ENCODE peak calls at places on chromosomes 16 and 17, in nine cellular contexts. N, S, Z, Q, O, U, R, H and Y are unnamed samples.

GRCh38 chr16:84044108-84044488 is 1.5 kb upstream of the SLC38A8 start:
- DNase-seq in N (no peak), S (no peak), Z (no peak), Q (peak), O (peak), U (no peak), R (no peak), H (no peak), Y (no peak)

GRCh38 chr16:12535535-12536411 is 267.9 kb downstream of the CPPED1 start:
- DNase-seq in N (no peak), S (no peak), Z (no peak), Q (no peak), O (peak), U (no peak), R (no peak), H (no peak), Y (no peak)

GRCh38 chr17:17191346-17191792 is 14.8 kb downstream of the PLD6 start:
- DNase-seq in N (no peak), S (no peak), Z (no peak), Q (no peak), O (no peak), U (no peak), R (no peak), H (peak), Y (no peak)

GRCh38 chr16:85303354-85303883 is 191.1 kb upstream of the CIBAR2 start:
- DNase-seq in N (peak), S (no peak), Z (no peak), Q (peak), O (peak), U (peak), R (peak), H (peak), Y (peak)

GRCh38 chr16:11682655-11683096 is 14.4 kb downstream of the SNN start:
- DNase-seq in N (no peak), S (no peak), Z (no peak), Q (no peak), O (no peak), U (no peak), R (no peak), H (peak), Y (peak)

GRCh38 chr17:4648741-4649140 is 7.3 kb upstream of the ALOX15 start:
- DNase-seq in N (no peak), S (no peak), Z (no peak), Q (no peak), O (no peak), U (no peak), R (no peak), H (no peak), Y (no peak)

GRCh38 chr17:64423881-64424280 is 25.0 kb upstream of the MILR1 start:
- DNase-seq in N (no peak), S (no peak), Z (no peak), Q (no peak), O (no peak), U (no peak), R (no peak), H (peak), Y (no peak)

GRCh38 chr17:42132941-42133340 is 10.3 kb downstream of the HSPB9 start:
- DNase-seq in N (peak), S (no peak), Z (no peak), Q (peak), O (peak), U (no peak), R (peak), H (no peak), Y (no peak)

GRCh38 chr17:63963123-63963522 is 9.6 kb downstream of the SCN4A start:
- DNase-seq in N (no peak), S (no peak), Z (no peak), Q (no peak), O (no peak), U (no peak), R (no peak), H (no peak), Y (no peak)

GRCh38 chr17:7858487-7858832 is 657 bp downstream of the CYB5D1 start:
- DNase-seq in N (peak), S (no peak), Z (no peak), Q (peak), O (peak), U (peak), R (no peak), H (peak), Y (peak)

GRCh38 chr16:67844441-67844840 is 2.3 kb upstream of the NUTF2 start:
- DNase-seq in N (no peak), S (no peak), Z (no peak), Q (no peak), O (no peak), U (no peak), R (no peak), H (no peak), Y (no peak)

GRCh38 chr17:65020284-65020683 is 36.3 kb downstream of the GNA13 start:
- DNase-seq in N (no peak), S (no peak), Z (no peak), Q (peak), O (no peak), U (no peak), R (no peak), H (no peak), Y (no peak)

GRCh38 chr17:52790359-52790955 is 631.9 kb upstream of the CA10 start:
- DNase-seq in N (no peak), S (no peak), Z (no peak), Q (no peak), O (no peak), U (no peak), R (no peak), H (no peak), Y (no peak)

GRCh38 chr17:78142113-78142861 is 3.9 kb upstream of the C17orf99 start:
- DNase-seq in N (peak), S (no peak), Z (no peak), Q (no peak), O (no peak), U (no peak), R (no peak), H (no peak), Y (no peak)

GRCh38 chr16:26614102-26614864 is 452.4 kb upstream of the C16orf82 start:
- DNase-seq in N (no peak), S (no peak), Z (no peak), Q (no peak), O (no peak), U (no peak), R (no peak), H (no peak), Y (no peak)

GRCh38 chr17:82020874-82021727 is 1.6 kb downstream of the CENPX start:
- DNase-seq in N (peak), S (peak), Z (no peak), Q (peak), O (peak), U (peak), R (peak), H (peak), Y (no peak)

GRCh38 chr17:29682054-29682453 is 59.3 kb upstream of the CORO6 start:
- DNase-seq in N (no peak), S (no peak), Z (no peak), Q (peak), O (no peak), U (peak), R (no peak), H (no peak), Y (peak)

GRCh38 chr16:73058616-73059409 is 10.9 kb upstream of the ZFHX3 start:
- DNase-seq in N (peak), S (no peak), Z (no peak), Q (peak), O (no peak), U (peak), R (no peak), H (peak), Y (no peak)

GRCh38 chr17:4900231-4901107 is 1.1 kb downstream of the C17orf107 start:
- DNase-seq in N (no peak), S (no peak), Z (no peak), Q (no peak), O (peak), U (peak), R (no peak), H (no peak), Y (peak)

GRCh38 chr17:65103896-65104295 is 33.3 kb upstream of the RGS9 start:
- DNase-seq in N (no peak), S (no peak), Z (no peak), Q (no peak), O (no peak), U (no peak), R (no peak), H (peak), Y (no peak)

GRCh38 chr17:71824671-71825070 is 296.1 kb upstream of the SOX9 start:
- DNase-seq in N (no peak), S (no peak), Z (no peak), Q (no peak), O (no peak), U (no peak), R (no peak), H (no peak), Y (no peak)

GRCh38 chr17:79808763-79809529 is 12.1 kb upstream of the CBX8 start:
- DNase-seq in N (no peak), S (no peak), Z (no peak), Q (peak), O (no peak), U (no peak), R (no peak), H (no peak), Y (no peak)

GRCh38 chr16:53356478-53357207 is 77.6 kb upstream of the RBL2 start:
- DNase-seq in N (no peak), S (no peak), Z (no peak), Q (no peak), O (peak), U (no peak), R (no peak), H (no peak), Y (no peak)

GRCh38 chr16:4390266-4391260 is 18.9 kb downstream of the VASN start:
- DNase-seq in N (no peak), S (no peak), Z (no peak), Q (no peak), O (peak), U (no peak), R (no peak), H (no peak), Y (no peak)

GRCh38 chr17:22278302-22279275 is 586.3 kb downstream of the KCNJ18 start:
- DNase-seq in N (peak), S (no peak), Z (no peak), Q (no peak), O (no peak), U (no peak), R (no peak), H (peak), Y (no peak)

GRCh38 chr17:2435852-2436251 is 35.0 kb upstream of the MNT start:
- DNase-seq in N (no peak), S (no peak), Z (no peak), Q (no peak), O (no peak), U (no peak), R (no peak), H (no peak), Y (no peak)

GRCh38 chr17:57408064-57408811 is 151.9 kb downstream of the MSI2 start:
- DNase-seq in N (no peak), S (no peak), Z (no peak), Q (no peak), O (peak), U (peak), R (peak), H (no peak), Y (no peak)

GRCh38 chr17:55152236-55152635 is 112.5 kb upstream of the HLF start:
- DNase-seq in N (no peak), S (no peak), Z (no peak), Q (no peak), O (no peak), U (no peak), R (no peak), H (no peak), Y (no peak)

GRCh38 chr17:69090365-69090764 is 29.6 kb upstream of the ABCA9 start:
- DNase-seq in N (no peak), S (no peak), Z (no peak), Q (no peak), O (no peak), U (no peak), R (no peak), H (no peak), Y (no peak)

GRCh38 chr17:29592850-29593545 is at the start of gene ANKRD13B:
- DNase-seq in N (peak), S (no peak), Z (no peak), Q (peak), O (no peak), U (no peak), R (peak), H (peak), Y (peak)

GRCh38 chr17:7293131-7293557 is 1.3 kb downstream of the YBX2 start:
- DNase-seq in N (no peak), S (no peak), Z (no peak), Q (peak), O (no peak), U (no peak), R (no peak), H (no peak), Y (peak)